ENCODE peak calls at places on chromosomes 3 and 15, in five cellular contexts. One of them, this sample, is unnamed. For H3K36me3, the result is how much of the 10 kb centered on the place peaks cover.

GRCh38 chr15:84785053-84785452 is 32.1 kb upstream of the ALPK3 start:
- DNase-seq in IMR-90: no peak
- DNase-seq in PC-9: no peak
- DNase-seq in HCT116: no peak
- DNase-seq in GM12878: no peak
- DNase-seq in this sample: no peak

GRCh38 chr3:66638717-66639116 is 137.9 kb upstream of the LRIG1 start:
- DNase-seq in IMR-90: no peak
- DNase-seq in PC-9: no peak
- DNase-seq in HCT116: peak
- DNase-seq in GM12878: no peak
- DNase-seq in this sample: peak

GRCh38 chr3:84980011-84980410 is 21.2 kb downstream of the CADM2 start:
- DNase-seq in IMR-90: no peak
- DNase-seq in PC-9: no peak
- DNase-seq in HCT116: no peak
- DNase-seq in GM12878: no peak
- DNase-seq in this sample: no peak

GRCh38 chr3:31911643-31912042 is 69.4 kb downstream of the OSBPL10 start:
- DNase-seq in IMR-90: peak
- DNase-seq in PC-9: no peak
- DNase-seq in HCT116: no peak
- DNase-seq in GM12878: no peak
- DNase-seq in this sample: no peak

GRCh38 chr3:14750650-14751049 is 68.1 kb upstream of the FGD5 start:
- DNase-seq in IMR-90: no peak
- DNase-seq in PC-9: no peak
- DNase-seq in HCT116: no peak
- DNase-seq in GM12878: no peak
- DNase-seq in this sample: no peak

GRCh38 chr15:99704444-99704838 is 28.8 kb downstream of the LYSMD4 start:
- DNase-seq in IMR-90: peak
- DNase-seq in PC-9: peak
- DNase-seq in HCT116: peak
- DNase-seq in GM12878: peak
- DNase-seq in this sample: peak

GRCh38 chr3:105511031-105511430 is 144.3 kb downstream of the ALCAM start:
- DNase-seq in IMR-90: no peak
- DNase-seq in PC-9: no peak
- DNase-seq in HCT116: no peak
- DNase-seq in GM12878: no peak
- DNase-seq in this sample: no peak

GRCh38 chr3:32495609-32496008 is 7.0 kb downstream of the CMTM6 start:
- DNase-seq in IMR-90: no peak
- DNase-seq in PC-9: no peak
- DNase-seq in HCT116: no peak
- DNase-seq in GM12878: no peak
- DNase-seq in this sample: no peak

GRCh38 chr15:98085003-98085639 is 124.6 kb downstream of the ARRDC4 start:
- DNase-seq in IMR-90: peak
- DNase-seq in PC-9: no peak
- DNase-seq in HCT116: peak
- DNase-seq in GM12878: no peak
- DNase-seq in this sample: peak

GRCh38 chr3:122572940-122573412 is 4.5 kb upstream of the PARP15 start:
- DNase-seq in IMR-90: peak
- DNase-seq in PC-9: peak
- DNase-seq in HCT116: no peak
- DNase-seq in GM12878: peak
- DNase-seq in this sample: no peak

GRCh38 chr15:63599401-63600000 is 2.3 kb downstream of the FBXL22 start:
- DNase-seq in IMR-90: no peak
- DNase-seq in PC-9: peak
- DNase-seq in HCT116: no peak
- DNase-seq in GM12878: no peak
- DNase-seq in this sample: peak

GRCh38 chr15:59369597-59369996 is 3.1 kb downstream of the MYO1E start:
- DNase-seq in IMR-90: no peak
- DNase-seq in PC-9: no peak
- DNase-seq in HCT116: no peak
- DNase-seq in GM12878: peak
- DNase-seq in this sample: no peak

GRCh38 chr15:92907880-92908279 is 7.8 kb downstream of the CHD2 start:
- DNase-seq in IMR-90: peak
- DNase-seq in PC-9: no peak
- DNase-seq in HCT116: no peak
- DNase-seq in GM12878: no peak
- DNase-seq in this sample: no peak

GRCh38 chr15:79035814-79036213 is 54.8 kb downstream of the RASGRF1 start:
- DNase-seq in IMR-90: no peak
- DNase-seq in PC-9: no peak
- DNase-seq in HCT116: no peak
- DNase-seq in GM12878: no peak
- DNase-seq in this sample: no peak

GRCh38 chr3:23809294-23809693 is 3.5 kb downstream of the UBE2E1 start:
- DNase-seq in IMR-90: no peak
- DNase-seq in PC-9: no peak
- DNase-seq in HCT116: no peak
- DNase-seq in GM12878: no peak
- DNase-seq in this sample: no peak

GRCh38 chr3:160003520-160004128 is 15.0 kb downstream of the IL12A start:
- DNase-seq in IMR-90: peak
- DNase-seq in PC-9: peak
- DNase-seq in HCT116: peak
- DNase-seq in GM12878: no peak
- DNase-seq in this sample: peak

GRCh38 chr15:74406517-74406916 is 27.2 kb downstream of the SEMA7A start:
- DNase-seq in IMR-90: no peak
- DNase-seq in PC-9: no peak
- DNase-seq in HCT116: no peak
- DNase-seq in GM12878: no peak
- DNase-seq in this sample: no peak

GRCh38 chr15:66186049-66186825 is 67.3 kb downstream of the MEGF11 start:
- DNase-seq in IMR-90: no peak
- DNase-seq in PC-9: no peak
- DNase-seq in HCT116: no peak
- DNase-seq in GM12878: no peak
- DNase-seq in this sample: no peak

GRCh38 chr3:112582242-112582874 is 20.5 kb downstream of the SLC35A5 start:
- DNase-seq in IMR-90: peak
- DNase-seq in PC-9: peak
- DNase-seq in HCT116: peak
- DNase-seq in GM12878: no peak
- DNase-seq in this sample: no peak

GRCh38 chr3:22819209-22819608 is 383.9 kb upstream of the UBE2E2 start:
- DNase-seq in IMR-90: no peak
- DNase-seq in PC-9: no peak
- DNase-seq in HCT116: no peak
- DNase-seq in GM12878: no peak
- DNase-seq in this sample: no peak

GRCh38 chr15:84588053-84588874 is 12.5 kb upstream of the ZSCAN2 start:
- DNase-seq in IMR-90: peak
- DNase-seq in PC-9: peak
- DNase-seq in HCT116: peak
- DNase-seq in GM12878: no peak
- DNase-seq in this sample: peak

GRCh38 chr3:170809975-170810357 is 60.0 kb downstream of the RPL22L1 start:
- DNase-seq in IMR-90: peak
- DNase-seq in PC-9: no peak
- DNase-seq in HCT116: no peak
- DNase-seq in GM12878: no peak
- DNase-seq in this sample: no peak

GRCh38 chr3:26960382-26960781 is 337.8 kb downstream of the LRRC3B start:
- DNase-seq in IMR-90: no peak
- DNase-seq in PC-9: no peak
- DNase-seq in HCT116: no peak
- DNase-seq in GM12878: no peak
- DNase-seq in this sample: no peak

GRCh38 chr3:132550579-132551305 is 46.3 kb upstream of the ACKR4 start:
- DNase-seq in IMR-90: peak
- DNase-seq in PC-9: no peak
- DNase-seq in HCT116: no peak
- DNase-seq in GM12878: no peak
- DNase-seq in this sample: no peak

GRCh38 chr3:50238549-50239026 is 2.6 kb downstream of the GNAI2 start:
- DNase-seq in IMR-90: no peak
- DNase-seq in PC-9: peak
- DNase-seq in HCT116: no peak
- DNase-seq in GM12878: no peak
- DNase-seq in this sample: peak

GRCh38 chr3:42655331-42655888 is 1.9 kb downstream of the ZBTB47 start:
- DNase-seq in IMR-90: no peak
- DNase-seq in PC-9: no peak
- DNase-seq in HCT116: no peak
- DNase-seq in GM12878: no peak
- DNase-seq in this sample: peak

GRCh38 chr3:41808152-41808551 is 153.8 kb downstream of the ULK4 start:
- DNase-seq in IMR-90: peak
- DNase-seq in PC-9: no peak
- DNase-seq in HCT116: no peak
- DNase-seq in GM12878: no peak
- DNase-seq in this sample: no peak

GRCh38 chr15:70095387-70096214 is 2.1 kb downstream of the TLE3 start:
- DNase-seq in IMR-90: no peak
- DNase-seq in PC-9: peak
- DNase-seq in HCT116: no peak
- DNase-seq in GM12878: no peak
- DNase-seq in this sample: peak

GRCh38 chr15:91852741-91853500 is 587 bp upstream of the SLCO3A1 start:
- DNase-seq in IMR-90: peak
- DNase-seq in PC-9: peak
- DNase-seq in HCT116: no peak
- DNase-seq in GM12878: no peak
- DNase-seq in this sample: peak

GRCh38 chr15:66481107-66481856 is 16.3 kb downstream of the SNAPC5 start:
- DNase-seq in IMR-90: peak
- DNase-seq in PC-9: peak
- DNase-seq in HCT116: no peak
- DNase-seq in GM12878: no peak
- DNase-seq in this sample: no peak

GRCh38 chr3:50372349-50372748 is 13.0 kb upstream of the TMEM115 start:
- DNase-seq in IMR-90: no peak
- DNase-seq in PC-9: no peak
- DNase-seq in HCT116: no peak
- DNase-seq in GM12878: no peak
- DNase-seq in this sample: peak

DNA sequence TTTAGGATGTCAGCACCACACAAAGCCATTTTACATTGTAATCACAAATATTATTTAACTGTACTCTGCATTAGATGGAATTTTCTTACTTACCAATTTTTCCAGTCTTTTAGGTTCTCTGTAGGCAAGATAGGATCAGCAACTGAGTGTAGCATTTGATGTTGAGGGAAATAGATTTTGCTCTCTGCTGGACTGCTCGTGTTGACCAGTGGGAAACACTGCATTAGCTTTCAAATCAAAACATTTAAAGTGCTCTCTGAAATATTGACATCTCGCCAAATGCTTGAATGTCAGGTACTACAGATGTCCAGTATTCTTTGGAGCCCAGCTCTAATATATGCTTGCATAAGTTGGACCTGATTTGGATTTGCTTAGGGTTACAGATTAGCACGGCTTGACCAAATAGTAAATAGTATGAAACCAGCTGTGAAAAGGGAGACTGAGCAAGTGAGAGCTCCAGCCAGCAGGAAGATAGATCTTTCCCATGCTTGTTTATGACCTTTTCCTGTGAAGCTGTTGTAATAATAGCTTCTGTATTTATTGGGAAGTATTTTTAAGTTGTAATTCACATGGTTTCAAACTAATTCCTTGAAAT is 29.5 kb downstream of the P2RY14 start:
- DNase-seq in IMR-90: no peak
- DNase-seq in PC-9: no peak
- DNase-seq in HCT116: no peak
- DNase-seq in GM12878: no peak
- DNase-seq in this sample: no peak
- H3K4me3 ChIP-seq in IMR-90: no peak
- H3K4me3 ChIP-seq in PC-9: no peak
- H3K4me3 ChIP-seq in HCT116: no peak
- H3K4me3 ChIP-seq in GM12878: no peak
- H3K4me3 ChIP-seq in this sample: no peak

GRCh38 chr3:39146083-39146501 is 7.3 kb downstream of the CSRNP1 start:
- DNase-seq in IMR-90: no peak
- DNase-seq in PC-9: no peak
- DNase-seq in HCT116: no peak
- DNase-seq in GM12878: no peak
- DNase-seq in this sample: peak
- H3K36me3 ChIP-seq in IMR-90: under half
- H3K36me3 ChIP-seq in PC-9: under half
- H3K36me3 ChIP-seq in HCT116: under half
- H3K36me3 ChIP-seq in GM12878: under half
- H3K36me3 ChIP-seq in this sample: under half

DNA sequence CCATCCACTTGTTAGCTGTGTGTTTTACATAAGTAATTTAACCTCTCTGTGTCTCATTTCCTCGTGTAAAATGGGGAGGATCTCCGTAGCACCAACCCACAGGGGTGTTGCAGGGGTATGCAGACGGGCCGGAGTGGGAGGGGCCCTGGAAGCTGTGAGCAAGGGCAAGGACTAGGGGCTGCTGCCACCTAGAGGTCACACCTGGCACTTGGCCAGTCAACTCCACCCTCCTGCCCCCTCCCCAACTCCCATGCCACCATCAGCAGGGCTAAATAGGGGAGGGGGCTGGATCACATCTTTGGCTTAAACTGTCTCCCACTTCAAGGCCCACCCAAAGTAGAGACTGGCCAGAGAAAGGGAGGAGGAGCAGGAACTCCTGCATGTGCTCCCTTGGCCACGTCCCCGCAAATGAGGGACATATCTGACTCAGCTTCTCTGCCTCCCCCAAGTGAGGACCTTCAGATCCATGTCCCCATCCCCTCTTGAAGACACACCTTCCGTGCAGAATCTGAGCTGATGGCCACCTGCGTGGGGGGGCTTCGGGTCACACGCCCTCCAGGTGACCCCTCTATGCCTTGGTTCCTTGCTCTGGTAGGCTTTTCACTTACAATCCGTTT is 2.6 kb downstream of the CCDC9B start:
- DNase-seq in IMR-90: peak
- DNase-seq in PC-9: peak
- DNase-seq in HCT116: peak
- DNase-seq in GM12878: no peak
- DNase-seq in this sample: peak
- H3K4me3 ChIP-seq in IMR-90: no peak
- H3K4me3 ChIP-seq in PC-9: peak
- H3K4me3 ChIP-seq in HCT116: no peak
- H3K4me3 ChIP-seq in GM12878: no peak
- H3K4me3 ChIP-seq in this sample: no peak

GRCh38 chr3:133629146-133629545 is 32.6 kb downstream of the TOPBP1 start:
- DNase-seq in IMR-90: no peak
- DNase-seq in PC-9: no peak
- DNase-seq in HCT116: no peak
- DNase-seq in GM12878: no peak
- DNase-seq in this sample: no peak
- H3K36me3 ChIP-seq in IMR-90: under half
- H3K36me3 ChIP-seq in PC-9: under half
- H3K36me3 ChIP-seq in HCT116: half or more
- H3K36me3 ChIP-seq in GM12878: under half
- H3K36me3 ChIP-seq in this sample: under half

This sample was measured in H7.